ENCODE peak calls at places on chromosomes 7 and 10, in six cellular contexts. P is SW 1271, I is NCI-H460, D is psoas muscle, V is fibroblast of pulmonary artery, G is nephron progenitor cell. R is an unnamed sample.

GRCh38 chr10:69215405-69216176 is 4.5 kb upstream of the HKDC1 start:
- DNase-seq in G (no peak), I (no peak), D (no peak), P (no peak), V (no peak), R (no peak)

GRCh38 chr10:70477661-70478162 is 855 bp upstream of the PALD1 start:
- DNase-seq in G (peak), P (peak), V (peak), I (no peak), D (peak), R (peak)

GRCh38 chr7:158121441-158122045 is 466.1 kb downstream of the PTPRN2 start:
- DNase-seq in I (no peak), D (peak), G (no peak), V (no peak), P (no peak), R (no peak)

GRCh38 chr10:14703631-14704001 is 71.1 kb downstream of the FAM107B start:
- DNase-seq in V (no peak), P (no peak), D (no peak), I (no peak), G (no peak), R (no peak)

GRCh38 chr7:116354546-116355422 is 144.4 kb downstream of the TES start:
- DNase-seq in P (peak), V (peak), I (peak), G (peak), D (peak), R (no peak)

GRCh38 chr10:83274088-83274487 is 865.2 kb upstream of the GHITM start:
- DNase-seq in D (no peak), I (no peak), P (no peak), V (no peak), G (no peak), R (no peak)

GRCh38 chr10:99656199-99657064 is 2.9 kb upstream of the ENTPD7 start:
- DNase-seq in P (no peak), I (no peak), D (no peak), G (no peak), V (no peak), R (no peak)

GRCh38 chr10:6255548-6256061 is 52.9 kb downstream of the PFKFB3 start:
- DNase-seq in P (no peak), G (no peak), D (no peak), I (no peak), V (no peak), R (no peak)

GRCh38 chr7:56199639-56200038 is 83.4 kb upstream of the NUPR2 start:
- DNase-seq in D (no peak), I (no peak), V (no peak), G (no peak), P (no peak), R (no peak)

GRCh38 chr10:96511044-96511945 is 2.4 kb downstream of the TLL2 start:
- DNase-seq in I (peak), G (peak), V (peak), D (no peak), P (peak), R (peak)

GRCh38 chr7:129779602-129780256 is 168.2 kb downstream of the NRF1 start:
- DNase-seq in G (peak), P (peak), I (peak), D (no peak), V (no peak), R (peak)

GRCh38 chr7:47361746-47362215 is 220.1 kb downstream of the TNS3 start:
- DNase-seq in V (peak), D (no peak), I (peak), P (peak), G (no peak), R (peak)

GRCh38 chr7:156091515-156092080 is 279.3 kb upstream of the SHH start:
- DNase-seq in P (no peak), I (no peak), D (no peak), G (no peak), V (no peak), R (no peak)

GRCh38 chr10:132447446-132448247 is 50.6 kb downstream of the PWWP2B start:
- DNase-seq in D (no peak), V (peak), I (peak), G (peak), P (no peak), R (peak)

GRCh38 chr10:77601488-77601887 is 36.1 kb downstream of the KCNMA1 start:
- DNase-seq in G (no peak), D (no peak), V (no peak), I (no peak), P (no peak), R (no peak)

GRCh38 chr10:78902815-78903214 is 166.0 kb upstream of the ZMIZ1 start:
- DNase-seq in I (no peak), V (no peak), P (no peak), D (no peak), G (no peak), R (no peak)

GRCh38 chr7:27196287-27196739 is 3.6 kb downstream of the HOXA13 start:
- DNase-seq in I (peak), D (peak), G (peak), P (peak), V (peak), R (peak)

GRCh38 chr10:81036257-81036656 is 498.6 kb downstream of the SH2D4B start:
- DNase-seq in D (no peak), G (no peak), P (no peak), V (no peak), I (no peak), R (no peak)

GRCh38 chr10:32210306-32211045 is 136.5 kb downstream of the EPC1 start:
- DNase-seq in V (peak), P (peak), D (no peak), G (peak), I (peak), R (no peak)

GRCh38 chr10:4829954-4830353 is 3.9 kb downstream of the AKR1E2 start:
- DNase-seq in P (no peak), V (no peak), D (no peak), G (no peak), I (no peak), R (no peak)

GRCh38 chr10:28939352-28940157 is 262.2 kb downstream of the BAMBI start:
- DNase-seq in P (no peak), V (peak), D (peak), I (no peak), G (peak), R (no peak)

GRCh38 chr10:132624847-132625839 is 87.6 kb downstream of the INPP5A start:
- DNase-seq in I (no peak), D (peak), V (no peak), G (no peak), P (no peak), R (no peak)

GRCh38 chr7:145884716-145885514 is 231.7 kb upstream of the CNTNAP2 start:
- DNase-seq in D (no peak), P (no peak), V (no peak), G (no peak), I (no peak), R (no peak)